ENCODE peak calls at places on chromosomes 3 and 15, in four cellular contexts. N is tibial artery; X is CD4-positive, CD25-positive, alpha-beta regulatory T cell; R is ovary. G is an unnamed sample. For H3K36me3 and H3K4me1, the result is how much of the 10 kb centered on the place peaks cover.

GRCh38 chr3:170196833-170197232 is 15.3 kb upstream of the PHC3 start:
- DNase-seq in N (no peak), X (no peak), R (no peak), G (no peak)

GRCh38 chr3:134353831-134354611 is 20.2 kb downstream of the AMOTL2 start:
- DNase-seq in N (no peak), X (no peak), R (no peak), G (peak)

GRCh38 chr3:88137836-88138235 is 11.9 kb upstream of the C3orf38 start:
- DNase-seq in N (no peak), X (no peak), R (no peak), G (no peak)

GRCh38 chr3:38453075-38453913 is at the start of gene ACVR2B:
- DNase-seq in N (peak), X (peak), R (peak), G (peak)

GRCh38 chr3:11145888-11146287 is 8.4 kb upstream of the HRH1 start:
- DNase-seq in N (no peak), X (no peak), R (no peak), G (no peak)

GRCh38 chr15:72013703-72014102 is 104.2 kb downstream of the MYO9A start:
- DNase-seq in N (no peak), X (no peak), R (no peak), G (no peak)

GRCh38 chr3:58507356-58508062 is 15.6 kb downstream of the KCTD6 start:
- DNase-seq in N (no peak), X (no peak), R (no peak), G (no peak)

GRCh38 chr3:97235611-97236315 is 421.4 kb downstream of the EPHA6 start:
- DNase-seq in N (no peak), X (no peak), R (no peak), G (no peak)

GRCh38 chr3:52504977-52505376 is 9.8 kb downstream of the STAB1 start:
- DNase-seq in N (no peak), X (no peak), R (no peak), G (no peak)

GRCh38 chr3:191263850-191264249 is 64.8 kb downstream of the OSTN start:
- DNase-seq in N (no peak), X (no peak), R (no peak), G (no peak)

GRCh38 chr3:141735176-141735575 is 2.9 kb upstream of the RNF7 start:
- DNase-seq in N (no peak), X (no peak), R (no peak), G (no peak)

GRCh38 chr3:115227461-115227860 is 80.4 kb upstream of the ZBTB20 start:
- DNase-seq in N (no peak), X (no peak), R (no peak), G (no peak)

GRCh38 chr3:122960652-122961051 is 66.9 kb downstream of the SEMA5B start:
- DNase-seq in N (no peak), X (no peak), R (no peak), G (no peak)

GRCh38 chr3:28295819-28296364 is 52.6 kb upstream of the ZCWPW2 start:
- DNase-seq in N (no peak), X (peak), R (no peak), G (no peak)

GRCh38 chr3:128969993-128970740 is 23.7 kb downstream of the CFAP92 start:
- DNase-seq in N (peak), X (peak), R (peak), G (peak)

GRCh38 chr3:26437678-26438077 is 184.9 kb upstream of the LRRC3B start:
- DNase-seq in N (no peak), X (no peak), R (no peak), G (no peak)

GRCh38 chr3:105502333-105502732 is 135.6 kb downstream of the ALCAM start:
- DNase-seq in N (no peak), X (no peak), R (no peak), G (no peak)

GRCh38 chr3:129320261-129320660 is 41.6 kb downstream of the HMCES start:
- DNase-seq in N (no peak), X (no peak), R (no peak), G (no peak)

GRCh38 chr15:28191832-28192231 is 92.7 kb upstream of the OCA2 start:
- DNase-seq in N (peak), X (no peak), R (peak), G (peak)

GRCh38 chr15:48370460-48370859 is 39.2 kb downstream of the DUT start:
- DNase-seq in N (no peak), X (no peak), R (no peak), G (no peak)

GRCh38 chr3:55486857-55487375 is at the start of gene WNT5A:
- DNase-seq in N (no peak), X (no peak), R (peak), G (no peak)

GRCh38 chr3:134197681-134198261 is 52.9 kb downstream of the RYK start:
- DNase-seq in N (no peak), X (peak), R (no peak), G (no peak)

GRCh38 chr3:23549148-23549910 is 256.4 kb upstream of the UBE2E1 start:
- DNase-seq in N (no peak), X (no peak), R (no peak), G (no peak)

GRCh38 chr3:23550402-23550801 is 255.4 kb upstream of the UBE2E1 start:
- DNase-seq in N (no peak), X (no peak), R (no peak), G (no peak)

GRCh38 chr3:23547905-23548304 is 257.9 kb upstream of the UBE2E1 start:
- DNase-seq in N (no peak), X (no peak), R (no peak), G (no peak)

GRCh38 chr3:23546186-23546585 is 259.6 kb upstream of the UBE2E1 start:
- DNase-seq in N (no peak), X (no peak), R (no peak), G (no peak)

DNA sequence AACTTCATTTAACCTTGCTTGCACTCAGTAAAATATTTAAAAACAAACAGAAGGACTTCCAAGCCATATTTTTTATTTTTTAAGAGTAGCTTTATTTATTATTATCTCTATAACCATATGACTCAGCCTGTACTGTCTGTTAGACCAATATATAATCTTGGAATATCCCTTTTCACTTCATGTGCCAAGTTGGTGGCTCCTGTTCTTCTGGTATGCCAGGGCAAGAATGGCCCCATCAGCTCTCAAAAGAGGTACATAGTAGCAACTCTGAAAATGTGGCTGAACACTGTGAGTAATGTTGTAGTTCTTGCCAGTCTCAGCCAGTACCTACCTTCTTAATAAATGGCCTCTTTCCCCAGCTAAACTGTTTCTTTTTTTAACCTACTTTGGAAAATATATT is 257.0 kb upstream of the UBE2E1 start:
- DNase-seq in N (no peak), X (no peak), R (no peak), G (no peak)
- H3K27ac ChIP-seq in N (no peak), X (no peak), R (no peak), G (no peak)

DNA sequence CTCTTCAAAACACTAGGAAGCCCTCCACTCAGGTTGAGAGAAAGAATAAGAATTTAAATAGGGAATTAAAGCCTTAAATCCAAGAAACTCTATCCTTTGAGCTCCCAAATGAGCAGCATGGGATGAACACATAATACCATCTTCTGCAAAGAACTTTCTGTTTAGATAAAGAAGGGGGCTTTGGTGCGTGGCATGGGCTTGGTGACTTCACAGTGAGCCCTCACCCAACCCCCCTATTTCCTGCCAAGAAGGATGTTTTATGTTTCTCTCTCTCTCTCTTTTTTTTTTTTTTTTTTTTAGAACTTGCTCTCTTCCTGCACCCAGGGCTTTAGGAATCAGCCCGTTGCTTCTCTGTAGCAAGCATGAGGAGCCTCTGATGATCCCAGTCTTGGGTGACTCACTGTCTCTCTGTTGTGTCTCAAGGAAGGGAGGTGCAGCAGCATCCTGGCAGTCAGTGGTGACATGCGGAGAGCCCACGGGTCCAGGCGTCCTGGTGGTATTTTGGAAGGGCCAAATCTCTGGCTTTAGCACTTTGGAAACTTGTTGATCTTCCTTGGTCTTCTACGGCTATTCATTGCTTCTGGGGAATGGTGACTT is 49.1 kb downstream of the CCK start:
- DNase-seq in N (no peak), X (peak), R (no peak), G (no peak)
- H3K36me3 ChIP-seq in N (half or more), X (under half), R (under half), G (under half)

DNA sequence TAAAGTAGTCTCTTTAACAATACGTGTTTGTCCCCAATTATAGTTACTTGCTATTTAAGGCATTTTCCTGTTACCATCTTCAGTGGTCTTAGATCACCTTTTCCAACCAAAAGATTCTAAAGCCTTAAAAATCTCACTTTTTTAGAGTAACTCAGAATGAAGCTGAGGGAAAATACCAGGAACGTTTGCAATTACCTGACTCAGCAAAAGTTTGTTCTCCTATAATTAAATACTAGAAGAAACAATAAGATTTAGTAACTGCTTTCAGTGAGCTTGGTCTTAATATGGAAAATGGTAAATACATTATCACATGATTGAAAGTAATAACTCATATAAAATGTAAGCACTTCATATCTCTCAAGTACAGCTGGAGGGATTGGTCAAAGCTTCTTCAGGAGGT is 21.7 kb downstream of the TSC22D2 start:
- DNase-seq in N (no peak), X (no peak), R (no peak), G (no peak)
- H3K4me1 ChIP-seq in N (under half), X (under half), R (under half), G (under half)

GRCh38 chr15:78536134-78536533 is 4.1 kb upstream of the PSMA4 start:
- DNase-seq in N (no peak), X (no peak), R (no peak), G (no peak)

GRCh38 chr15:78537266-78537665 is 3.0 kb upstream of the PSMA4 start:
- DNase-seq in N (no peak), X (no peak), R (no peak), G (no peak)

GRCh38 chr15:78540955-78541743 is 905 bp downstream of the PSMA4 start:
- DNase-seq in N (no peak), X (peak), R (no peak), G (no peak)

GRCh38 chr15:78540135-78540954 is at the start of gene PSMA4:
- DNase-seq in N (peak), X (peak), R (peak), G (peak)

GRCh38 chr15:78538358-78538757 is 1.9 kb upstream of the PSMA4 start:
- DNase-seq in N (no peak), X (no peak), R (no peak), G (no peak)
- H3K27ac ChIP-seq in N (no peak), X (no peak), R (no peak), G (no peak)

DNA sequence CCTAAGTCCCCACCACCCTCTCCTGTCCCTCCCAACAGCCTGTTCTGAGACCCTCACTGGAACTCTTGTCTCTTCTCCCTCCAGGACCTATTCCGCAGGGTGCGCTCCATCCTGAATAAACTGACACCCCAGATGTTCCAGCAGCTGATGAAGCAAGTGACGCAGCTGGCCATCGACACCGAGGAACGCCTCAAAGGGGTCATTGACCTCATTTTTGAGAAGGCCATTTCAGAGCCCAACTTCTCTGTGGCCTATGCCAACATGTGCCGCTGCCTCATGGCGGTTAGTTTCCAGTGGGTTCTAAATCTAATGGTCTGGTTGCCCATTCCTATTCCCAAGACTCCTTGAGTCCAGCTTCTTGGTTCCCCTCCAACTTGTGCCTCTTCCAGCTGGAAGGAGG is 9.3 kb downstream of the EIF4G1 start:
- DNase-seq in N (peak), X (no peak), R (no peak), G (no peak)
- H3K36me3 ChIP-seq in N (half or more), X (half or more), R (under half), G (under half)

GRCh38 chr15:23424111-23424904 is 22.7 kb downstream of the GOLGA6L2 start:
- DNase-seq in N (no peak), X (no peak), R (no peak), G (peak)
- H3K4me1 ChIP-seq in N (under half), X (under half), R (under half), G (under half)

GRCh38 chr3:181752202-181752671 is 40.5 kb downstream of the SOX2 start:
- DNase-seq in N (no peak), X (no peak), R (no peak), G (no peak)

GRCh38 chr3:181755959-181756358 is 44.2 kb downstream of the SOX2 start:
- DNase-seq in N (no peak), X (no peak), R (no peak), G (no peak)

GRCh38 chr3:181761906-181762305 is 50.2 kb downstream of the SOX2 start:
- DNase-seq in N (no peak), X (no peak), R (no peak), G (no peak)

GRCh38 chr3:181756645-181757044 is 44.9 kb downstream of the SOX2 start:
- DNase-seq in N (no peak), X (no peak), R (no peak), G (no peak)

DNA sequence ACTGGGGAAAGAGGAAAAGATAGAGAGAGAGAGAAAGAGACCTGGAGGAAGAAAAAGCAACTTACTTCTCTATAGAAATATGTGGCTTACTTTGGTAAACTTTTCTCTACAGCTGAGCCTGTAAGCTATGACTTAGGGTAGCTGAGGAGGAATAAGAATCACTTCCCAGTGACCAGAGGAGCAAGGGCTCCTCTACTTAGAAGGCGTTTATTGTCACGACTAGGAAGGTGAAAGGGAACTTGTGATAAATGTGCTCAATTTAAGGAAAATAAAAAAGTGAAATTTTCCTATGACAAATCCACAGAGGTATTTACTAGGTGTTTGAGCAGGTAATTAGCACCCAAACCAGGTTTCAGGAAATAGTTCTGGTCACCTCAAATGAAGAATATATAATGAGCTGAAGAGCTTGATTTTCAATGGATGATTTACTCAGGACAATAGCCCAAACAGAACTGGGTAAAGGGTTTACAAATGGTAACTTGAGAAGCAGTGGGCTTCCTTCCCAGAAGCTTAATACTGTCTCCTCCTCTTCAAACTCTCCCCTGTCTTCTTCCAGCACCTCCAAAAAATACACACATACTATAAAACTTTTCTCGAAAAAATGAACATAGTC is 46.1 kb downstream of the SOX2 start:
- DNase-seq in N (no peak), X (no peak), R (no peak), G (no peak)
- H3K27ac ChIP-seq in N (no peak), X (no peak), R (no peak), G (no peak)

GRCh38 chr3:43341788-43342187 is 55.4 kb downstream of the SNRK start:
- DNase-seq in N (no peak), X (no peak), R (no peak), G (no peak)
- H3K36me3 ChIP-seq in N (half or more), X (half or more), R (under half), G (under half)

DNA sequence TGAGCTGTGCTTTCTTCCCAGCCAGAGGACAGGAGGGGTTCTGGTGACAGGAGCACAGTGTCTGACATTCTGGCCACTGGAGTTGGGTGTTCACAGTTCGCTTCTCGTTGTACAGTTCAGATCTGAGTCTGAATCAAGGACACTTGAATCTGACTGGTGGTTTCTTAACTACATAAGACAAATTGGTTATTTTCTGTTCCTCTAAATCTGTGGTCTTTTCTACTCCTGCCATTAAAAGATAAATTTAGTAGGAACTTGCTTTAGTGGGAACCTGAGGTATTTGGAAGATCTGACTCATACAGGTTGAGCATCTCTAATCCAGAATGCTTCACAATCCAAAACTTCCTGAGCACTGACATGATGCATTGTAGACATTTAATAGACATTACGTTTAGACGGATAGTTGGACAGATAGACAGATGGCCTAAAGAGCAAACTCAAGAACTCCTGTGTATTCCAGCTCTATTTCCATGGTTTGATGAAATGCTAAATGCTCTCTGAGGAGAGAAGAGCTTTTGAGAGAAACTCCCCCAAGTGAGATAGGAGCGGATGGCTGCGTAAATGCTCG is 71.0 kb downstream of the CCK start:
- DNase-seq in N (no peak), X (no peak), R (no peak), G (no peak)
- H3K4me1 ChIP-seq in N (under half), X (under half), R (under half), G (under half)

G was measured in aorta.